ENCODE peak calls at places on chromosome 4, in four cellular contexts. T, F, S and A are unnamed samples. For H3K4me1, the result is how much of the 10 kb centered on the place peaks cover.

GRCh38 chr4:130336585-130337217 is 1240.7 kb downstream of the C4orf33 start:
- DNase-seq in T (peak), F (no peak), S (no peak), A (peak)

GRCh38 chr4:63505714-63506460 is 903.4 kb downstream of the TECRL start:
- DNase-seq in T (no peak), F (no peak), S (no peak), A (no peak)

GRCh38 chr4:143307536-143307935 is 29.1 kb upstream of the GAB1 start:
- DNase-seq in T (no peak), F (no peak), S (no peak), A (no peak)

GRCh38 chr4:171235516-171235915 is 577.7 kb upstream of the GALNTL6 start:
- DNase-seq in T (no peak), F (no peak), S (no peak), A (no peak)

GRCh38 chr4:1177274-1178141 is 5.1 kb upstream of the SPON2 start:
- DNase-seq in T (no peak), F (no peak), S (no peak), A (no peak)

GRCh38 chr4:152316969-152317368 is 218.9 kb downstream of the FBXW7 start:
- DNase-seq in T (peak), F (no peak), S (no peak), A (no peak)

GRCh38 chr4:74365761-74366160 is 816 bp downstream of the EREG start:
- DNase-seq in T (no peak), F (no peak), S (no peak), A (peak)

GRCh38 chr4:170589597-170590191 is 499.9 kb upstream of the AADAT start:
- DNase-seq in T (no peak), F (peak), S (no peak), A (no peak)

GRCh38 chr4:122480023-122480422 is 23.5 kb upstream of the IL2 start:
- DNase-seq in T (peak), F (no peak), S (no peak), A (no peak)

GRCh38 chr4:182090186-182090585 is 153.0 kb upstream of the TENM3 start:
- DNase-seq in T (no peak), F (no peak), S (no peak), A (no peak)

GRCh38 chr4:180099962-180100361 is 2143.2 kb upstream of the TENM3 start:
- DNase-seq in T (no peak), F (no peak), S (no peak), A (no peak)

GRCh38 chr4:133537882-133538281 is 388.8 kb downstream of the PCDH10 start:
- DNase-seq in T (no peak), F (no peak), S (no peak), A (no peak)

GRCh38 chr4:112840061-112840460 is 203.1 kb downstream of the LARP7 start:
- DNase-seq in T (peak), F (no peak), S (no peak), A (no peak)

GRCh38 chr4:175469519-175469918 is 342.5 kb downstream of the GPM6A start:
- DNase-seq in T (peak), F (no peak), S (no peak), A (no peak)

GRCh38 chr4:2354760-2355159 is 63.7 kb downstream of the ZFYVE28 start:
- DNase-seq in T (no peak), F (no peak), S (no peak), A (peak)

GRCh38 chr4:80045831-80046230 is 27.2 kb downstream of the ANTXR2 start:
- DNase-seq in T (peak), F (no peak), S (no peak), A (peak)

GRCh38 chr4:36054750-36055467 is 189.4 kb downstream of the ARAP2 start:
- DNase-seq in T (no peak), F (no peak), S (no peak), A (no peak)

GRCh38 chr4:44118971-44119680 is 329.5 kb downstream of the KCTD8 start:
- DNase-seq in T (no peak), F (no peak), S (no peak), A (no peak)

GRCh38 chr4:82429728-82430192 is 502 bp downstream of the HNRNPDL start:
- DNase-seq in T (no peak), F (no peak), S (no peak), A (no peak)

GRCh38 chr4:77451530-77451929 is 154.1 kb upstream of the CXCL13 start:
- DNase-seq in T (no peak), F (no peak), S (no peak), A (no peak)

GRCh38 chr4:27184508-27185155 is 324.0 kb downstream of the STIM2 start:
- DNase-seq in T (no peak), F (no peak), S (no peak), A (no peak)
- H3K4me1 ChIP-seq in T (under half), F (under half), S (under half), A (under half)

DNA sequence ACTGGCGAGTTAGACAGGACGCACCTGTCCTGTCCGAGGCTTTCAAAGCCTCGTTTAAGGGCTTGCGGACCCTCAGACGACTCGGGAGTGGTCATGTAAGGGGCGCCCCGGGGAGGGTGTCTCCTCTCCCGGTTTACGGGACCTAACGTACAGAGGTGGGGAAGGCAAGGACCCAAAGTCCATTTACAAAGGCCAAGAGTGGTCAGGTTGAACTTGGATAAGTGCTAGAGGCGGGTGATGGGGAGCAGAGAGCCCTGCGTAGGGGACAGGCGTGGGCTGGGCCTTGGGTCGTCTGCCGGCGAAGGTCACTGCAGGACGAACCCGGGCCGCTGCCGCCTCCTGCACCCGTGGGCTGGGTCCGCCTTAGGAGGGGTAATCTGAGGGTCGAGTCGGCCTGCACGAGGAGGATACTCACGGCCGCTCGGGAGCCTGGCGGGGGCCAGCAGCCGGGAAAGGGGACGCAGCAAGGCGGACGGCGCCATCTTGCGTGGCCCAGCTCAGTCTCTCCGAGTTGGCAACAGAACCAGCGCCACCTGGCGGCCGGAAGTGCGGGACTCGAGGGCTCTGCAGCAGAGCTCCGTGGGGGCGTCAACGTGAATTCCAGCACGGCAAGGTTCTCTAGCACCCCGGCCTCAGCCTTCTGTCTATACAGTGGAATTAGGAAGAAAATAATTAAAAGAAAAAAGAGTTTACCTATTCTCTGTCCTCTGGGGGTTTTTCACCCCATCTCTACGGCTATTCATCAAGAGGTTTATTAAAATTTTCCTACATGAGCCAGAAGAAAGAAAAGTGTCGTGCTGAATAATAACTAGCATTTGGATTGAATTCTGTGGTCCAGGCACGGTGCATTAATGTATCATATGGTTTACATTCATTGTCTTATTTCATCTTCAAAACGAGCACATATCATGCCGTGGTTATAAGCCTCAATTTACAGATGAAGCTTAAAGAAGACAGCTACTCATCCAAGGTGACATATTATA is 5.7 kb upstream of the NAA15 start:
- DNase-seq in T (peak), F (peak), S (peak), A (peak)
- TF ChIP-seq POLR2A in T (peak), F (peak), S (peak), A (peak)

GRCh38 chr4:56227301-56227835 is 159.9 kb downstream of the AASDH start:
- DNase-seq in T (no peak), F (no peak), S (no peak), A (no peak)

GRCh38 chr4:56234098-56234497 is 153.2 kb downstream of the AASDH start:
- DNase-seq in T (no peak), F (no peak), S (no peak), A (no peak)

GRCh38 chr4:56235714-56236113 is 151.6 kb downstream of the AASDH start:
- DNase-seq in T (no peak), F (no peak), S (no peak), A (no peak)

GRCh38 chr4:56226579-56226978 is 160.7 kb downstream of the AASDH start:
- DNase-seq in T (no peak), F (no peak), S (no peak), A (no peak)

GRCh38 chr4:56229947-56230346 is 157.3 kb downstream of the AASDH start:
- DNase-seq in T (no peak), F (no peak), S (no peak), A (no peak)
- TF ChIP-seq FOS in T (no peak), F (no peak), S (no peak), A (no peak)

GRCh38 chr4:30760560-30760959 is 40.4 kb downstream of the PCDH7 start:
- DNase-seq in T (no peak), F (no peak), S (no peak), A (peak)
- H3K4me1 ChIP-seq in T (under half), F (under half), S (under half), A (half or more)

DNA sequence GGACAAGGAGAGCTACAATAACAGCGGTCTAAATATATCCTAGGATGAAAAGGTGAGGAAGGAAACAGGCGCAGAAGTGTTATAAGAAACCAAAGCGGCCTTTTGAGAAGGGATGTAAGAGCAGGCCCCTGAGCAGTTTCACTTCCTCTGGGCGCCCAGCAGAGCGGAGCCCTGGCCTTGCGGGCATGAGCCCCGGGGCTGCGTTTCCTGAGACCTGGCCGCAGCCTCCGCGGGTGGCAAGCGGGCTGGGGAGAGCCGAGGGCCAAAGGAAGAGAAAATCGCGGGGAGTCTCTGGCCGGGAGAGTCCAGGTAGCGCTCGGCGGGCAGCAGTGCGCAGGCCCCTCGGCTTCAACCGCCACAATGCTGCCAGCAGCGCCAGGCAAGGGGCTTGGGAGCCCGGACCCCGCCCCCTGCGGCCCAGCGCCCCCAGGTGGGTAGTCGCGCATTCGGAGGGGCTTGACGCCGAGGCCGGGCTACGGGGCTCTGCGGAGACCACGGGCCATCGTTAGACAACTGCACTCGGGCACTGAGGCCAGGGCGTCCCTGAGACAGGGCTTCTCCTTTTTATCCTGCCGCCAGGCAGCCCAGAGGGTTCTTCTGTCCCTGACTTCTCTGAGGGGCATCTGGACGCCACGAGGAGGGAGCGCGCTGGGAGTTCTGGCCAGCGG is at the start of gene BANK1:
- DNase-seq in T (peak), F (peak), S (no peak), A (peak)
- TF ChIP-seq POLR2A in T (no peak), F (no peak), S (no peak), A (no peak)

DNA sequence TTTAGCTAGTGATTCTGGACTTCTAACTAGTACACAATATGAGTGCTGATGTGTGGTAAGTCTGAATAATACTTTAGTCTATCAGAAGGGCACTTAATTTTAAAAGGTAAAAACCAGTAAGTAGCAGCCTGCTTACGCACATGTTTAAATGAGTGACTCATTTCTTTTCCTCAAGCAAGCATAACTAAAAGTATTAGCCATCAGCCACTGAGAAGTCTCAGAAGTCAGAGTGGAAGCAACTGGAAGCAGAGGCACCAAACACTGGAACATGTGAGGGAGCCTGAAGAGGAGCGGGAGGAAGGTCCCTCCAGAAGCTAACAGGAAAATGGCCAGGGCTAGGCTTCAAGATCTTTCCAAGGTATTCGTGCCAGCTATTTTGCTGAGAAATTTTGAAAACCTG is 257.7 kb downstream of the RAPGEF2 start:
- DNase-seq in T (peak), F (no peak), S (no peak), A (peak)
- TF ChIP-seq FOS in T (peak), F (no peak), S (no peak), A (peak)